ENCODE peak calls at places on chromosomes 11 and 22, in seven cellular contexts. E is kidney tubule cell; W is activated T-cell treated with anti-CD3 and anti-CD28 coated beads, Interleukin-2, amount 50 U/mL, for 72 hours; O is stomach; T is Kasumi-1; D is NCI-H2029 treated with DMSO at 0.1 percent for 48 hours; F is CD8-positive, alpha-beta T cell. I is an unnamed sample.

GRCh38 chr11:88538088-88538487 is 200.6 kb upstream of the CTSC start:
- DNase-seq in E (no peak), W (no peak), O (no peak), T (no peak), D (no peak), F (no peak), I (peak)

GRCh38 chr22:44658371-44658953 is 43.5 kb upstream of the PRR5 start:
- DNase-seq in E (no peak), W (no peak), O (no peak), T (no peak), D (peak), F (no peak), I (no peak)

GRCh38 chr11:123300874-123301695 is 106.0 kb upstream of the CLMP start:
- DNase-seq in E (peak), W (no peak), O (no peak), T (no peak), D (no peak), F (no peak), I (peak)

GRCh38 chr22:17121235-17122195 is at the start of gene TMEM121B:
- DNase-seq in E (peak), W (no peak), O (peak), T (peak), D (peak), F (no peak), I (no peak)

GRCh38 chr11:14336507-14337503 is 22.2 kb downstream of the RRAS2 start:
- DNase-seq in E (peak), W (peak), O (no peak), T (no peak), D (no peak), F (no peak), I (peak)

GRCh38 chr11:107858217-107859070 is at the start of gene SLC35F2:
- DNase-seq in E (peak), W (peak), O (peak), T (peak), D (peak), F (peak), I (peak)

GRCh38 chr11:75632450-75632849 is 36.4 kb downstream of the MAP6 start:
- DNase-seq in E (no peak), W (no peak), O (no peak), T (no peak), D (no peak), F (no peak), I (no peak)

GRCh38 chr11:5251746-5252145 is 2.1 kb upstream of the HBG1 start:
- DNase-seq in E (no peak), W (no peak), O (no peak), T (no peak), D (no peak), F (no peak), I (no peak)

GRCh38 chr11:79209540-79210266 is 231.1 kb downstream of the TENM4 start:
- DNase-seq in E (peak), W (no peak), O (no peak), T (no peak), D (no peak), F (no peak), I (no peak)

GRCh38 chr11:119810478-119811232 is 81.7 kb upstream of the NECTIN1 start:
- DNase-seq in E (peak), W (no peak), O (no peak), T (no peak), D (no peak), F (no peak), I (no peak)

GRCh38 chr22:36541831-36542391 is 12.9 kb upstream of the EIF3D start:
- DNase-seq in E (peak), W (peak), O (peak), T (no peak), D (peak), F (peak), I (peak)

GRCh38 chr11:100525197-100525596 is 161.9 kb upstream of the ARHGAP42 start:
- DNase-seq in E (no peak), W (no peak), O (no peak), T (no peak), D (no peak), F (no peak), I (no peak)

GRCh38 chr11:34308049-34308692 is 49.6 kb downstream of the ABTB2 start:
- DNase-seq in E (peak), W (no peak), O (no peak), T (no peak), D (no peak), F (no peak), I (peak)

GRCh38 chr11:71582309-71582895 is at the start of gene KRTAP5-11:
- DNase-seq in E (no peak), W (no peak), O (no peak), T (no peak), D (no peak), F (no peak), I (no peak)

GRCh38 chr11:120546312-120547205 is 35.0 kb downstream of the GRIK4 start:
- DNase-seq in E (peak), W (no peak), O (peak), T (no peak), D (no peak), F (no peak), I (peak)

GRCh38 chr11:66338276-66339162 is 2.3 kb upstream of the RIN1 start:
- DNase-seq in E (no peak), W (no peak), O (no peak), T (no peak), D (no peak), F (no peak), I (no peak)

GRCh38 chr22:43478621-43479285 is 66.9 kb downstream of the MPPED1 start:
- DNase-seq in E (no peak), W (no peak), O (no peak), T (no peak), D (no peak), F (no peak), I (no peak)

GRCh38 chr11:57379732-57380131 is 1.2 kb downstream of the PRG3 start:
- DNase-seq in E (peak), W (no peak), O (no peak), T (peak), D (no peak), F (no peak), I (no peak)

GRCh38 chr11:131754671-131755070 is 384.3 kb downstream of the NTM start:
- DNase-seq in E (no peak), W (no peak), O (no peak), T (no peak), D (no peak), F (no peak), I (peak)

GRCh38 chr11:72441647-72442267 is 7.4 kb upstream of the CLPB start:
- DNase-seq in E (no peak), W (no peak), O (no peak), T (peak), D (no peak), F (no peak), I (peak)

GRCh38 chr11:57647960-57648776 is 1.5 kb downstream of the YPEL4 start:
- DNase-seq in E (peak), W (peak), O (no peak), T (peak), D (no peak), F (no peak), I (no peak)

GRCh38 chr22:49080631-49081030 is 747.0 kb downstream of the BRD1 start:
- DNase-seq in E (no peak), W (no peak), O (no peak), T (no peak), D (no peak), F (no peak), I (no peak)